ENCODE peak calls at places on chromosome 6, in four cellular contexts. H, W, U and S are unnamed samples. For H3K36me3 and H3K4me1, the result is how much of the 10 kb centered on the place peaks cover.

GRCh38 chr6:79713701-79714322 is 82.7 kb downstream of the SH3BGRL2 start:
- DNase-seq in H (peak), W (no peak), U (peak), S (no peak)

GRCh38 chr6:117549606-117550005 is 52.7 kb downstream of the GOPC start:
- DNase-seq in H (no peak), W (no peak), U (no peak), S (no peak)

GRCh38 chr6:129138739-129139405 is 255.9 kb downstream of the LAMA2 start:
- DNase-seq in H (no peak), W (no peak), U (no peak), S (no peak)

GRCh38 chr6:18100296-18100695 is 22.2 kb downstream of the NHLRC1 start:
- DNase-seq in H (no peak), W (no peak), U (no peak), S (no peak)

GRCh38 chr6:164926686-164927085 is 382.7 kb downstream of the C6orf118 start:
- DNase-seq in H (no peak), W (no peak), U (no peak), S (no peak)

GRCh38 chr6:89058627-89059026 is 21.9 kb upstream of the PNRC1 start:
- DNase-seq in H (no peak), W (no peak), U (no peak), S (no peak)

GRCh38 chr6:89080281-89081128 is at the start of gene PNRC1:
- DNase-seq in H (peak), W (peak), U (peak), S (peak)

GRCh38 chr6:166675736-166676135 is 48.7 kb upstream of the RPS6KA2 start:
- DNase-seq in H (no peak), W (no peak), U (no peak), S (no peak)

GRCh38 chr6:112207773-112208172 is 46.6 kb downstream of the LAMA4 start:
- DNase-seq in H (no peak), W (no peak), U (no peak), S (no peak)

GRCh38 chr6:149080511-149080910 is 237.0 kb upstream of the TAB2 start:
- DNase-seq in H (peak), W (no peak), U (peak), S (no peak)

GRCh38 chr6:40791004-40791403 is 203.8 kb upstream of the LRFN2 start:
- DNase-seq in H (no peak), W (no peak), U (peak), S (no peak)

GRCh38 chr6:16134430-16134829 is 5.5 kb downstream of the MYLIP start:
- DNase-seq in H (no peak), W (no peak), U (no peak), S (no peak)
- H3K36me3 ChIP-seq in H (under half), W (under half), U (under half), S (under half)

GRCh38 chr6:33315753-33316602 is 1.6 kb downstream of the ZBTB22 start:
- DNase-seq in H (no peak), W (no peak), U (no peak), S (no peak)

GRCh38 chr6:33316603-33317417 is 734 bp downstream of the ZBTB22 start:
- DNase-seq in H (no peak), W (peak), U (no peak), S (no peak)

GRCh38 chr6:33317668-33318425 is at the start of gene ZBTB22:
- DNase-seq in H (peak), W (peak), U (peak), S (peak)

GRCh38 chr6:33318426-33319073 is 1.0 kb upstream of the ZBTB22 start:
- DNase-seq in H (no peak), W (no peak), U (no peak), S (no peak)

DNA sequence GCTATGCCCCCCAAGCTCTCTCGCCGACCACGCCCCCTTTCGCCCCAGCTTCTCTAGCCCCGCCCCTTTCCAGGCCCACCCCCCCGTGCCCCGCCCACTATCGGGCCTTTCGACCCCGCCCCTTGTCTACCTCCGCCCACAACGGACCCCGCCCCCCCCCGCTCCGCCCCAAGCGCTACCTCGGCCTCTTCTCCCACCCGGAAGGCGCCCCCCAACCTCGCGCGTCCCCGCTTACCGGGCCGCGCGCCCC is 201 bp downstream of the ZBTB22 start:
- DNase-seq in H (no peak), W (no peak), U (no peak), S (no peak)
- H3K4me1 ChIP-seq in H (under half), W (half or more), U (under half), S (under half)

GRCh38 chr6:35292494-35292893 is 5.1 kb upstream of the DEF6 start:
- DNase-seq in H (no peak), W (no peak), U (no peak), S (no peak)
- H3K36me3 ChIP-seq in H (half or more), W (under half), U (under half), S (under half)

GRCh38 chr6:75493400-75494064 is at the start of gene FILIP1:
- DNase-seq in H (peak), W (no peak), U (peak), S (no peak)

GRCh38 chr6:75491302-75491701 is 2.3 kb downstream of the FILIP1 start:
- DNase-seq in H (no peak), W (no peak), U (no peak), S (no peak)

GRCh38 chr6:75494290-75494689 is 690 bp upstream of the FILIP1 start:
- DNase-seq in H (no peak), W (no peak), U (no peak), S (no peak)

GRCh38 chr6:75489025-75489424 is 4.6 kb downstream of the FILIP1 start:
- DNase-seq in H (peak), W (no peak), U (no peak), S (no peak)

DNA sequence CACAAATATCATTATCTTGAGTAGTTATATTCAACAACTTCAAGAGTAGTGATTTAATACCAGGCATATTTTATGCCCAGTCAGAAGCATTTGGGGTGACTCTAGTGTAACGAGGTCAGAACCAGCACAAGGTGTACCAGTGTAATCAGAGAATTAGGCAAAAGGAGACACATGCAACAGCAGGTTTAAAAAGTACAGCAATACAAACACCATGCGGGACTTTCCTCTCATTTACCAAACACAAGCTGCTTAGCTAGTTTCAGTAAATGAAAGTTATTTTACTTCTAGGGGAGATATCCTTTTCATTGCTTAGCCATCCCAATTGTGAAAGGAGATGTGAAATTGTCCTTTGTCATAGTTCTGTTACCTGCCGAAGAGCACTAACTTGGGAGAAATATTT is 831 bp downstream of the FILIP1 start:
- DNase-seq in H (no peak), W (no peak), U (no peak), S (no peak)
- H3K4me1 ChIP-seq in H (under half), W (under half), U (under half), S (under half)

DNA sequence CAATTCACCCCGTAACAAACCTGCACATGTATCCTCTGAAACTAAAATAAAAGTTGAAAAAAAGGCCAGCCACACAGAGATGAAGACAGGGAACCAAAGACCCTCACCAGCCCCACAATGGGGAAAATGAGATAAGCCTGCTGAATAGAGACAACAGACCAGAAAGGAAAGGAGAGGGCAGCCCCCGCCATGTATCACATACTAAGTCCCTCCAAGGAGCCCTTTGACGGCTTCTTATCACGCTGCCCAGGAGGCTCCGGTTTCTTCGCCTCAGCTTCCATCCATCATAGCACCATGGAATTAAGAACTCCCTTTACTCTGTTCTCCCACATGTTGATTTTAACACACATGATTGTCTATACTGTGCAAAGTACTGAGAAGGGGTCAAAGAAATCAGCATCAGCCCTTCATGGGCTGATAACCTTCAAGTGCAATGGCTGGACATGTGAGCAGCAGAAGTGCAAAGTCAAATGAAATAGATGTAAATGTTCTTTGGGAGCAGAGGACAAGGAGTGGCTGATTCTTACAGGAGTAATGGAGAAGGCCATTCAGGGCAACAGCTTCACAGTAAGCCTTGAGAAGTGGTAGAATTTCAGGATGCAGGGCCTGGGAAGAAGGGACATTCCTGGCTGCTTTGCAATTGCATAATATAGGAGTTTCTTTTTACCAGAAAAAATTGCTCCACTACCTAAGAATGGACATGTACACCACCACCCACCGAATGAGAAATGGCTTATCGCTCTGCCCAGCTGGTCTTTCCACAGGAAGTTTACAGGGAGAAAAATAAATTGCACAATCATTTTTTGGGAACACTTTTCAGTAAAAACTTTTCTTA is 54.7 kb downstream of the MAP3K5 start:
- DNase-seq in H (peak), W (no peak), U (peak), S (no peak)
- H3K36me3 ChIP-seq in H (under half), W (under half), U (under half), S (under half)

DNA sequence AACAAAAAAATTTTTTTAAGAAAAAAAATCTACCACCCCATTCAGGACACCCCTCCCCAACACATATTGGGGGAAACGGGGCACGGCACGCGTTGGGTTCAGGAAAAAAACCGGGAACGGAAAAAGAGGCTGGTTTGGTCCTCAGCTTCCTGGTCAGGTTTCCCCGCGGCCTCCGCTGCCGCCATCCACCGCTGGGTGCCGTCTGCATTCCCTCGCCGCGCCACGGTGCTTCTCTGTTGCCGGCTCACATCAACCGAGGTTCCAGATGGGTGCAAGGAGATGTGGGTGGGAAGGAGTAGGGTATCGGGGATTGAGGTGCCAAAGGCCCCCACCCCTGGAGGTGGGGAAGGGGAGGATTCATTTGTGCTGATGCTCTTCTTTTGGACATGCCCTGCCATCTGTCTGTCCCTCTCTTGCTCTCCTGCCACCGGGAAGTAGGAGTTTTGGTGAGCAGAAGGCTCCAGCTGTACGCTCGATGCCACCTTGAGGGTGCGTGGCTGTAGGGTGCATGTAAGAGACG is 5.8 kb downstream of the MCCD1 start:
- DNase-seq in H (no peak), W (no peak), U (no peak), S (no peak)
- H3K4me1 ChIP-seq in H (under half), W (half or more), U (under half), S (under half)